ENCODE peak calls at places on chromosomes 16 and 17, in eight cellular contexts. X is fibroblast of mammary gland, O is coronary artery, P is cardiac muscle cell, A is cardiac fibroblast, T is dorsolateral prefrontal cortex, R is body of pancreas, K is kidney epithelial cell. M is an unnamed sample.
A peak's percentile ranks its signal among the peaks of the same experiment; 100 is the strongest.

GRCh38 chr17:1294157-1294717 is 14.8 kb downstream of the TRARG1 start:
- DNase-seq in X (no peak), O (no peak), P (no peak), A (no peak), T (no peak), R (no peak), K (no peak), M (no peak)

GRCh38 chr17:61568219-61569072 is 22.6 kb downstream of the NACA2 start:
- DNase-seq in X (no peak), O (no peak), P (no peak), A (no peak), T (no peak), R (no peak), K (no peak), M (no peak)

GRCh38 chr16:81738831-81739496 is 40.1 kb upstream of the PLCG2 start:
- DNase-seq in X (no peak), O (no peak), P (no peak), A (no peak), T (no peak), R (no peak), K (no peak), M (no peak)

GRCh38 chr17:63827801-63828221 is 348 bp upstream of the FTSJ3 start:
- DNase-seq in X (no peak), O (no peak), P (no peak), A (peak; percentile 17), T (no peak), R (no peak), K (no peak), M (no peak)

GRCh38 chr17:65609749-65610148 is 48.3 kb upstream of the AXIN2 start:
- DNase-seq in X (no peak), O (no peak), P (no peak), A (peak; percentile 10), T (no peak), R (no peak), K (no peak), M (no peak)

GRCh38 chr16:89574681-89575246 is 794 bp upstream of the CPNE7 start:
- DNase-seq in X (peak; percentile 71), O (no peak), P (peak; percentile 79), A (peak; percentile 71), T (no peak), R (peak; percentile 51), K (no peak), M (no peak)

GRCh38 chr16:72092832-72093447 is 480 bp downstream of the TXNL4B start:
- DNase-seq in X (peak; percentile 78), O (no peak), P (peak; percentile 18), A (peak; percentile 82), T (no peak), R (no peak), K (no peak), M (peak; percentile 42)

GRCh38 chr17:4833941-4834501 is 881 bp downstream of the MINK1 start:
- DNase-seq in X (peak; percentile 42), O (peak; percentile 79), P (peak; percentile 58), A (peak; percentile 46), T (peak; percentile 34), R (peak; percentile 30), K (no peak), M (peak; percentile 19)

GRCh38 chr16:73152731-73153130 is 104.8 kb upstream of the ZFHX3 start:
- DNase-seq in X (no peak), O (no peak), P (peak; percentile 73), A (no peak), T (no peak), R (no peak), K (no peak), M (no peak)

GRCh38 chr16:85570213-85570734 is 42.8 kb upstream of the GSE1 start:
- DNase-seq in X (no peak), O (no peak), P (no peak), A (no peak), T (no peak), R (no peak), K (no peak), M (no peak)

GRCh38 chr17:73976676-73977521 is 226.6 kb upstream of the RPL38 start:
- DNase-seq in X (peak; percentile 50), O (no peak), P (no peak), A (no peak), T (no peak), R (no peak), K (no peak), M (no peak)

GRCh38 chr16:30745082-30745481 is 3.1 kb upstream of the PHKG2 start:
- DNase-seq in X (no peak), O (no peak), P (no peak), A (no peak), T (no peak), R (no peak), K (no peak), M (no peak)

GRCh38 chr16:373020-373598 is 2.8 kb upstream of the MRPL28 start:
- DNase-seq in X (no peak), O (no peak), P (no peak), A (no peak), T (no peak), R (no peak), K (no peak), M (no peak)

DNA sequence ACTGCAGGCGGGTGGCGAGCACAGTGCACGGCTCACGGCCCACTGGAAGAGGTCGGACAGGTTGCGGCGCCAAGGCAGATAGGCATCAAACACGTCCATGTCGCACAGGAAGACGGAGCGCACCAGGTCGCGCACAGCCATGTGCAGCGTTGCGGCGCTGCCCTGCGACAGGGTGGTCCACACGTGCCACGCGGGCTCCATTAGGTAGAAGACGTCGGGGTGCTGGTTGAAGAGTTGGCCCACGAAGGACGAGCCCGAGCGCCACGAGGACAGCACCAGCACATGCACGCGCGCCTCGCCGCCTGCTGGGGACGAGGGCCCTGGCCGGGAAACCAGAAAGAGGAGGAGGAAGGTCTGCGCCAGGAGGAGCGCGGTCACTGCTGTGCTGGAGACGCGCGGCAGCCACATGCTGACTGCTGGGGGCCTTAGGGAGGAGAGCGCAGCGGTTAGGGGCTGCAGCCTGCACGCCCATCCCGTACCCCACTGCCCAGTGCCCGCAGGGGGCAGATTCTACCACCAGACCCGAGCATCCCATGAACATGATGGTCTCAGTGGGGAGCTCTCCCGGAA is 15.0 kb upstream of the TMEM170A start:
- DNase-seq in X (no peak), O (no peak), P (no peak), A (no peak), T (no peak), R (no peak), K (no peak), M (no peak)
- TF ChIP-seq CTCF in X (no peak), O (no peak), P (no peak), A (no peak), T (no peak), R (no peak), K (no peak), M (no peak)

DNA sequence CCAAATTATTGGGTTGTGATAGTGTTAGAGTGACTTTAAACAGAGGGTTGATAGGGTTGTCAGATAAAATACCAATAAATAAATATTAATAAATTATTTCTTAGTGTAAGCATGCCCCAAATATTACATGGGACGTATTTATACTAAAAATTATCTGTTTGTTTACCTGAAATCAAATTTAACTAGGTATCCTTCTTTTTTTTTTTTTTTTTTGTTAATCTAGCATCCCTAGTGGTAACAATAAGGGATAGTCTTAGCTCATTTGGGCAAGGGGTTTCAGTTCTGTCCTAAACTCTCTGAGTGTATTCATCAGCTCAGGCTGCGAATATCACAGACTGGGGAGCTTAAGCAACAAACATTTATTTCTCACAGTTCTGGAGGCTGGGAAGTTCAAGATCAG is 1.3 kb downstream of the CLEC19A start:
- DNase-seq in X (no peak), O (no peak), P (no peak), A (no peak), T (no peak), R (no peak), K (no peak), M (no peak)
- H3K4me3 ChIP-seq in X (no peak overlapping the region), O (no peak overlapping the region), P (no peak overlapping the region), A (no peak overlapping the region), T (no peak overlapping the region), R (no peak overlapping the region), K (no peak overlapping the region), M (no peak overlapping the region)

GRCh38 chr16:47631131-47631530 is 170.0 kb downstream of the PHKB start:
- DNase-seq in X (no peak), O (no peak), P (no peak), A (no peak), T (no peak), R (no peak), K (no peak), M (no peak)

GRCh38 chr16:47627056-47627455 is 165.9 kb downstream of the PHKB start:
- DNase-seq in X (no peak), O (no peak), P (no peak), A (peak; percentile 20), T (no peak), R (no peak), K (no peak), M (no peak)

GRCh38 chr16:47624563-47624962 is 163.4 kb downstream of the PHKB start:
- DNase-seq in X (no peak), O (no peak), P (no peak), A (no peak), T (no peak), R (no peak), K (no peak), M (no peak)

GRCh38 chr16:47622666-47623176 is 161.6 kb downstream of the PHKB start:
- DNase-seq in X (no peak), O (no peak), P (no peak), A (no peak), T (no peak), R (no peak), K (no peak), M (no peak)

GRCh38 chr16:47625115-47625567 is 164.0 kb downstream of the PHKB start:
- DNase-seq in X (no peak), O (no peak), P (no peak), A (no peak), T (no peak), R (no peak), K (no peak), M (no peak)
- TF ChIP-seq CTCF in X (no peak), O (no peak), P (no peak), A (no peak), T (no peak), R (no peak), K (no peak), M (no peak)

GRCh38 chr17:29613371-29613837 is 9.3 kb downstream of the CORO6 start:
- DNase-seq in X (peak; percentile 86), O (peak; percentile 92), P (peak; percentile 90), A (peak; percentile 90), T (peak; percentile 92), R (peak; percentile 90), K (no peak), M (no peak)
- H3K4me3 ChIP-seq in X (peak overlapping the region; percentile 17), O (peak overlapping the region; percentile 66), P (no peak overlapping the region), A (peak overlapping the region; percentile 33), T (peak overlapping the region; percentile 13), R (no peak overlapping the region), K (peak overlapping the region; percentile 1), M (no peak overlapping the region)

GRCh38 chr16:70331588-70332358 is 14.9 kb upstream of the DDX19A start:
- DNase-seq in X (peak; percentile 12), O (no peak), P (peak; percentile 9), A (peak; percentile 35), T (peak; percentile 29), R (no peak), K (no peak), M (no peak)
- TF ChIP-seq CTCF in X (peak; percentile 49), O (no peak), P (peak; percentile 56), A (peak; percentile 64), T (peak; percentile 58), R (peak; percentile 43), K (peak; percentile 60), M (peak; percentile 59)